ENCODE peak calls at places on chromosome 1, in nine cellular contexts. K is cardiac fibroblast; U is colonic mucosa; L is IMR-90; J is naive thymus-derived CD4-positive, alpha-beta T cell; W is testis; C is ovary; V is adrenal gland; B is RWPE2. G is an unnamed sample.

GRCh38 chr1:82454431-82454830 is 653.7 kb downstream of the ADGRL2 start:
- DNase-seq in K (no peak), U (no peak), L (no peak), J (no peak), W (no peak), C (no peak), V (no peak), B (no peak), G (no peak)

GRCh38 chr1:86063721-86064120 is 92.9 kb downstream of the COL24A1 start:
- DNase-seq in K (no peak), U (no peak), L (no peak), J (no peak), W (no peak), C (no peak), V (no peak), B (no peak), G (no peak)

GRCh38 chr1:117659565-117660264 is 53.9 kb downstream of the TENT5C start:
- DNase-seq in K (no peak), U (no peak), L (no peak), J (no peak), W (no peak), C (no peak), V (no peak), B (no peak), G (no peak)

GRCh38 chr1:227546598-227547313 is 16.6 kb upstream of the ZNF678 start:
- DNase-seq in K (no peak), U (no peak), L (no peak), J (no peak), W (no peak), C (no peak), V (no peak), B (no peak), G (no peak)

GRCh38 chr1:228798047-228798446 is 62.8 kb downstream of the RHOU start:
- DNase-seq in K (no peak), U (no peak), L (no peak), J (no peak), W (no peak), C (peak), V (no peak), B (no peak), G (no peak)

GRCh38 chr1:164702216-164702615 is 143.2 kb downstream of the PBX1 start:
- DNase-seq in K (peak), U (no peak), L (peak), J (no peak), W (no peak), C (no peak), V (no peak), B (no peak), G (no peak)

GRCh38 chr1:95002657-95003432 is 69.9 kb downstream of the ALG14 start:
- DNase-seq in K (no peak), U (no peak), L (peak), J (no peak), W (peak), C (peak), V (peak), B (no peak), G (no peak)

GRCh38 chr1:14362331-14362730 is 236.2 kb upstream of the KAZN start:
- DNase-seq in K (no peak), U (no peak), L (no peak), J (no peak), W (no peak), C (no peak), V (no peak), B (no peak), G (no peak)

GRCh38 chr1:58432813-58433668 is 113.5 kb downstream of the OMA1 start:
- DNase-seq in K (peak), U (no peak), L (peak), J (no peak), W (no peak), C (no peak), V (no peak), B (no peak), G (no peak)

GRCh38 chr1:26861286-26861701 is 1.7 kb upstream of the SFN start:
- DNase-seq in K (peak), U (no peak), L (peak), J (no peak), W (no peak), C (no peak), V (no peak), B (no peak), G (no peak)

GRCh38 chr1:178607718-178608408 is 95.0 kb downstream of the TEX35 start:
- DNase-seq in K (peak), U (no peak), L (no peak), J (no peak), W (no peak), C (no peak), V (no peak), B (no peak), G (no peak)
- H3K4me3 ChIP-seq in K (no peak), U (no peak), L (no peak), J (no peak), W (no peak), C (no peak), V (no peak), B (no peak), G (no peak)

GRCh38 chr1:112391603-112391940 is 4.4 kb upstream of the CTTNBP2NL start:
- DNase-seq in K (no peak), U (no peak), L (no peak), J (no peak), W (no peak), C (no peak), V (no peak), B (no peak), G (no peak)

GRCh38 chr1:112395261-112395831 is 668 bp upstream of the CTTNBP2NL start:
- DNase-seq in K (peak), U (no peak), L (no peak), J (no peak), W (no peak), C (no peak), V (no peak), B (no peak), G (no peak)

GRCh38 chr1:112394743-112395062 is 1.3 kb upstream of the CTTNBP2NL start:
- DNase-seq in K (no peak), U (no peak), L (no peak), J (no peak), W (no peak), C (no peak), V (no peak), B (no peak), G (no peak)

GRCh38 chr1:112395832-112396667 is at the start of gene CTTNBP2NL:
- DNase-seq in K (peak), U (peak), L (peak), J (peak), W (peak), C (peak), V (peak), B (peak), G (peak)

GRCh38 chr1:112393634-112393976 is 2.4 kb upstream of the CTTNBP2NL start:
- DNase-seq in K (peak), U (peak), L (no peak), J (no peak), W (no peak), C (no peak), V (peak), B (no peak), G (no peak)
- H3K4me3 ChIP-seq in K (peak), U (no peak), L (no peak), J (no peak), W (no peak), C (no peak), V (no peak), B (no peak), G (no peak)

DNA sequence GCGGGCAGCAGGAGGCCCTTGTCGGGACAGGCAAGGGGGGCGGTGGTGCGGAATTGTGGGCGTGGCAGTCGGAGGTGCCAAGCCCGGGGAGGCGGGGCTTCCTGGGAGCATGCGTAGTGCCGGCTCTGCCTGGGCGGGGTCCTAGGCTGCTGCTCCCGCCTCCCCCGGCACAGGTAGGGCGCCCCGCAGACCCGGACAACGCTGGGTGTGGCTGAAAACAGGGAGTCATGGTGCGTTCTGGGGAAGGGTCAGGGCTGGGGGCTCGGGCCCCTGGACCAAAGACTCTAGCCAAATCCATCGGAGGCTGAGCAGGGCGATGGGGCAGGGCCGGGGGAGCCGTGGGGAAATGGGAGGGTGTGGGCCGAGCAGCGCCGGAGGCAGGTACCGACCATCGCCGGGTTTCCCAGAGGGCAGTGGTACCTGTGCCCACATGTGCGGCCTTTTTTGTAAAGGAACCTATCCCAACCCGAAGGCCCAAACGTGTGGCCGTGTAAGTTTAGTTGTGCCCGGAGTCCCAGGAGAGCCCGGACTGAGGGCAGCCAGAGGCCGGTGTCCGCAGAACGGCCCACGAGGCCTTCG is 231.9 kb downstream of the SDCCAG8 start:
- DNase-seq in K (no peak), U (peak), L (no peak), J (no peak), W (peak), C (no peak), V (no peak), B (peak), G (no peak)
- H3K4me3 ChIP-seq in K (no peak), U (no peak), L (peak), J (no peak), W (peak), C (no peak), V (no peak), B (peak), G (no peak)

GRCh38 chr1:1356166-1356795 is 2.1 kb downstream of the MXRA8 start:
- DNase-seq in K (no peak), U (no peak), L (no peak), J (no peak), W (no peak), C (no peak), V (no peak), B (no peak), G (no peak)
- H3K4me3 ChIP-seq in K (peak), U (peak), L (peak), J (no peak), W (peak), C (peak), V (no peak), B (no peak), G (no peak)

DNA sequence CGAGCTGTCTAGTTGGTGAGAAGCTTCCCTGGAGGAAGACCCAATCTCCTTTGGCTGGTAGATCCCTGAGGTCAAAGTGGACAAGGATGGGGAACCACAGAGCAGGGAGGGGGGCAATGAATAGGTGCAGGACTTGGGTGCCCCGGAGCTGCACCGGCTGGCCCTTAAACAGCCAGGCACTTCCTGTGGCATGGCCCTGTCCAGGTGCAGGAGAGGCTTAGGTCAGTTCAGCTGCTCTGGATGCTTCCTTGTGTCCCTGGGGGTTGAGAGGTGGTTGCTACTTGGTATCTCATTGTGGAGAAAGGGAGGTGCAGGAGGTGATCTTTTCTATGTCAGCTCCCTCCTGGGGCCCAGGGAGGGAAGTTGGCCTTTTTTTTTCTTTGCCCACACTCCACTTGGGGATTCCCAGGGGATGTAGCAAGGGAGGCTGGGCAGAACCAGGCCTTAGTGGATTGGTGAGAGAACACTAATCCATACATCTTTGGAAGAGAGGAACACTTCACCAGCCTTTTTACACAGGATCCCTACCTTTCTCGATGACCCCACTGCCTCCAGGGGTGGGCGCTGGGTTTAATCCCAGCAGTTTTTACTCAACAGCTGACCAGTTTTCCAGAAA is 1.2 kb upstream of the ST3GAL3 start:
- DNase-seq in K (peak), U (no peak), L (no peak), J (no peak), W (no peak), C (no peak), V (no peak), B (no peak), G (no peak)
- H3K4me3 ChIP-seq in K (no peak), U (peak), L (no peak), J (peak), W (no peak), C (no peak), V (no peak), B (peak), G (peak)

GRCh38 chr1:162070825-162071224 is 1.3 kb downstream of the NOS1AP start:
- DNase-seq in K (no peak), U (peak), L (no peak), J (no peak), W (no peak), C (no peak), V (no peak), B (no peak), G (no peak)
- H3K4me3 ChIP-seq in K (no peak), U (peak), L (no peak), J (no peak), W (no peak), C (no peak), V (no peak), B (peak), G (no peak)